ENCODE peak calls at places on chromosomes 5 and 9, in five cellular contexts. R, E, A, Y and U are unnamed samples.
A peak's percentile ranks its signal among the peaks of the same experiment; 100 is the strongest.

GRCh38 chr5:116097301-116097700 is 12.5 kb downstream of the COMMD10 start:
- DNase-seq in Y (no peak), R (no peak), E (no peak), A (no peak), U (no peak)

GRCh38 chr9:91177661-91178280 is 183.9 kb downstream of the AUH start:
- DNase-seq in Y (peak; percentile 26), R (no peak), E (no peak), A (no peak), U (no peak)

GRCh38 chr5:9765421-9765820 is 135.3 kb upstream of the TAS2R1 start:
- DNase-seq in R (no peak), Y (no peak), E (no peak), A (peak; percentile 21), U (no peak)

GRCh38 chr5:138466058-138466899 is 1.0 kb downstream of the EGR1 start:
- DNase-seq in Y (peak; percentile 75), E (no peak), A (peak; percentile 37), R (peak; percentile 38), U (peak; percentile 34)

GRCh38 chr5:172521338-172521932 is 67.1 kb upstream of the SH3PXD2B start:
- DNase-seq in Y (no peak), R (no peak), E (no peak), A (no peak), U (no peak)

GRCh38 chr9:92253656-92254055 is 39.8 kb downstream of the IARS1 start:
- DNase-seq in R (no peak), A (no peak), Y (no peak), E (no peak), U (no peak)

GRCh38 chr9:33813712-33814641 is 3.0 kb upstream of the UBE2R2 start:
- DNase-seq in E (peak; percentile 78), R (no peak), Y (no peak), A (peak; percentile 43), U (peak; percentile 39)

GRCh38 chr5:62536783-62537182 is 41.8 kb upstream of the LRRC70 start:
- DNase-seq in R (no peak), E (no peak), A (no peak), Y (no peak), U (no peak)

GRCh38 chr5:171592741-171593140 is 173.3 kb downstream of the FGF18 start:
- DNase-seq in R (no peak), A (no peak), Y (no peak), E (no peak), U (no peak)

GRCh38 chr9:31848505-31849285 is 535.7 kb upstream of the ACO1 start:
- DNase-seq in A (peak; percentile 57), Y (no peak), R (no peak), E (no peak), U (no peak)

GRCh38 chr5:125058185-125058826 is 311.9 kb upstream of the ZNF608 start:
- DNase-seq in Y (no peak), E (no peak), A (no peak), R (no peak), U (no peak)

GRCh38 chr5:179409806-179410205 is 64.5 kb upstream of the ADAMTS2 start:
- DNase-seq in A (no peak), Y (no peak), E (no peak), R (no peak), U (no peak)

GRCh38 chr9:130499804-130500263 is 55.1 kb downstream of the ASS1 start:
- DNase-seq in R (peak; percentile 84), Y (peak; percentile 51), E (no peak), A (peak; percentile 95), U (no peak)

GRCh38 chr5:126052791-126053190 is 370.4 kb upstream of the GRAMD2B start:
- DNase-seq in Y (no peak), E (no peak), R (no peak), A (no peak), U (no peak)

GRCh38 chr9:96327694-96328352 is 25.8 kb upstream of the HSD17B3 start:
- DNase-seq in Y (peak; percentile 35), R (peak; percentile 67), E (peak; percentile 55), A (peak; percentile 38), U (no peak)

GRCh38 chr9:37540634-37541033 is 35.5 kb downstream of the FBXO10 start:
- DNase-seq in R (peak; percentile 66), Y (peak; percentile 65), A (no peak), E (no peak), U (no peak)

GRCh38 chr9:129549684-129550083 is 71.2 kb downstream of the C9orf50 start:
- DNase-seq in Y (no peak), R (no peak), E (no peak), A (no peak), U (no peak)

GRCh38 chr9:95078516-95078915 is 239.0 kb downstream of the FANCC start:
- DNase-seq in R (no peak), E (no peak), Y (no peak), A (no peak), U (no peak)

GRCh38 chr9:78539904-78540303 is 243.0 kb downstream of the PSAT1 start:
- DNase-seq in A (peak; percentile 77), R (no peak), Y (no peak), E (no peak), U (no peak)

GRCh38 chr5:95725937-95726810 is 5.0 kb upstream of the RHOBTB3 start:
- DNase-seq in E (no peak), A (no peak), Y (no peak), R (no peak), U (no peak)

GRCh38 chr9:3331801-3332200 is 194.0 kb downstream of the RFX3 start:
- DNase-seq in A (no peak), R (no peak), Y (no peak), E (peak; percentile 16), U (no peak)
- TF ChIP-seq CTCF in A (no peak), R (peak; percentile 15), Y (no peak), E (peak; percentile 79), U (peak; percentile 33)

DNA sequence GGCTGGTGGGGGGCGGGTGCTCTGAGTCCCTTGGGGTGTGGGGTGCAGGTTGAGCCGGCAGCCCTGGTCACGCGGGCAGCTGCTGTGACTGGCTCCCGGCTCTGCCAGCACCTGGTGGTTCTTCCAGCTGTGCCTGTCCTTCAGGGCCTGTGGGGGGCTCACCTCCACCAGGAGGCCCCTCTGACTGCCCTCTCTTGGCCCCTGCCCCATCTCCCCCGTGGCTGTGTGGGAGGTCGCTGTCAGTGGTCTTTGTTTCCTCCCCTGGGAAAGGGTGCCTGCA is 3.3 kb downstream of the RXRA start:
- DNase-seq in A (no peak), R (no peak), E (no peak), Y (no peak), U (no peak)
- H3K4me3 ChIP-seq in A (peak overlapping the region; percentile 69), R (peak overlapping the region; percentile 80), E (no peak overlapping the region), Y (peak overlapping the region; percentile 67), U (no peak overlapping the region)

GRCh38 chr5:41820150-41820549 is 50.1 kb downstream of the OXCT1 start:
- DNase-seq in A (no peak), R (no peak), E (no peak), Y (no peak), U (no peak)

GRCh38 chr5:41822036-41822435 is 48.2 kb downstream of the OXCT1 start:
- DNase-seq in A (no peak), E (no peak), R (no peak), Y (no peak), U (no peak)

GRCh38 chr5:41817625-41818301 is 52.5 kb downstream of the OXCT1 start:
- DNase-seq in A (no peak), Y (no peak), R (peak; percentile 54), E (no peak), U (no peak)

GRCh38 chr5:41815663-41816062 is 54.6 kb downstream of the OXCT1 start:
- DNase-seq in A (no peak), R (no peak), Y (no peak), E (no peak), U (no peak)

DNA sequence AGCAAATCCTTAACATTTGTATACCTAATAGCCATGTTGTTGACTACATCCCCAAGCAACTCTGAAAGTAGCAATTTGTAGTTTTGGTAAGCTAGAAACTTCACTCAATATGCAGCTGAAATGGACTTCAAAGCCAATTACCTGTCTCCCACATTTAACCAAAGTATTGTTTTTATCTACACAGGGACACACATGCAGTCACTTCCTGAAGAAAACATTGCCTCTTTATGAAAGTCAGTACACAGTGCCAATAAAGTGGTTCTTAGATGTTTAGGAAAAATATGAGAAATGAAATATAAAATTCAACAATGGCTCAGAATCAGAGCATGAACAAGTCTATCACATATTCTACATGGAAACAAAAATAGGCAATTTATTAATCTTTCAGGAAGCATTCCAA is 49.2 kb downstream of the OXCT1 start:
- DNase-seq in R (no peak), Y (no peak), E (no peak), A (no peak), U (no peak)
- TF ChIP-seq CTCF in R (no peak), Y (no peak), E (no peak), A (no peak), U (no peak)

GRCh38 chr5:92713361-92713875 is 867.6 kb downstream of the NR2F1-AS1 start:
- DNase-seq in A (no peak), Y (no peak), R (no peak), E (no peak), U (no peak)
- H3K4me3 ChIP-seq in A (no peak overlapping the region), Y (no peak overlapping the region), R (no peak overlapping the region), E (no peak overlapping the region), U (no peak overlapping the region)

GRCh38 chr9:70229579-70229978 is 29.2 kb upstream of the SMC5 start:
- DNase-seq in R (no peak), Y (no peak), A (no peak), E (no peak), U (no peak)
- TF ChIP-seq CTCF in R (no peak), Y (no peak), A (peak; percentile 62), E (peak; percentile 60), U (no peak)

GRCh38 chr5:149962040-149962439 is 1.5 kb downstream of the SLC26A2 start:
- DNase-seq in Y (no peak), R (no peak), A (no peak), E (peak; percentile 11), U (peak; percentile 6)

GRCh38 chr5:149960272-149961185 is at the start of gene SLC26A2:
- DNase-seq in E (peak; percentile 94), R (peak; percentile 99), A (peak; percentile 93), Y (peak; percentile 98), U (peak; percentile 96)

GRCh38 chr5:149961186-149961685 is 678 bp downstream of the SLC26A2 start:
- DNase-seq in R (no peak), A (no peak), Y (no peak), E (no peak), U (no peak)

GRCh38 chr5:149957855-149958254 is 2.7 kb upstream of the SLC26A2 start:
- DNase-seq in Y (no peak), A (no peak), R (no peak), E (no peak), U (no peak)

GRCh38 chr5:149959406-149960236 is 937 bp upstream of the SLC26A2 start:
- DNase-seq in R (no peak), A (peak; percentile 39), Y (no peak), E (peak; percentile 49), U (peak; percentile 53)
- H3K4me3 ChIP-seq in R (peak overlapping the region; percentile 84), A (peak overlapping the region; percentile 75), Y (peak overlapping the region; percentile 80), E (peak overlapping the region; percentile 72), U (peak overlapping the region; percentile 79)

DNA sequence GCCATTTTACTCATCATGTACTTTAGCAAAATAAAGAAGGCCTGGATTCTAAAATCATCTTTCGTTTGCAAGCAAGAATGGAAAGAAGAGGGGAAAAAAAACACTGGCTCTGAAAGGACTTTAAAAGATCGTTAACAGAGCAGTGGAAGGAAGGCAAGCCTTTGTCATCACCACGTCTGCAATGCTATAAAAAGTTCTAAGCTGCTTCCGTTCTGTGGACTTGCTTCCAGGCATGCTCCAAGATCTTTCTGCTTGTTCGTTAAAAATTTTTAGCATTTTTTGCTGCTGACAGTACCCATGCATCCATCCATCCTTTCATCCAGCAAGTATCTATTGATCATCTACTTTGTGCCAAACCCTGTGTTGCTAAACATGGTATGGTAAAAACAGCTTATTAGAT is 226.5 kb downstream of the GABBR2 start:
- DNase-seq in R (no peak), A (no peak), Y (no peak), E (no peak), U (no peak)
- TF ChIP-seq CTCF in R (no peak), A (no peak), Y (no peak), E (no peak), U (no peak)